ENCODE peak calls at places on chromosomes 7 and 10, in five cellular contexts. C is Panc1, L is heart right ventricle, X is HCT116, D is pancreas. P is an unnamed sample.

GRCh38 chr10:119161680-119162079 is 3.8 kb downstream of the SFXN4 start:
- ATAC-seq in D (no peak), L (no peak), C (no peak), X (no peak), P (no peak)

GRCh38 chr7:152520861-152521302 is 85.1 kb upstream of the KMT2C start:
- ATAC-seq in D (no peak), C (no peak), L (no peak), X (no peak), P (no peak)

GRCh38 chr7:29636009-29636351 is 72.3 kb downstream of the PRR15 start:
- ATAC-seq in D (no peak), C (no peak), X (no peak), L (no peak), P (no peak)

GRCh38 chr10:93357680-93358079 is 124.5 kb downstream of the MYOF start:
- ATAC-seq in X (peak; percentile 75), L (peak; percentile 46), D (no peak), C (peak; percentile 64), P (peak; percentile 78)

GRCh38 chr10:109919224-109919623 is 4.1 kb downstream of the XPNPEP1 start:
- ATAC-seq in D (no peak), C (no peak), L (no peak), X (no peak), P (no peak)

GRCh38 chr7:15507708-15508107 is 54.1 kb downstream of the AGMO start:
- ATAC-seq in C (no peak), D (no peak), X (no peak), L (no peak), P (no peak)

GRCh38 chr7:95330194-95331003 is 6.1 kb upstream of the PON1 start:
- ATAC-seq in X (no peak), L (no peak), C (no peak), D (no peak), P (no peak)

GRCh38 chr10:18486444-18486843 is 164.9 kb downstream of the NSUN6 start:
- ATAC-seq in L (peak; percentile 79), X (no peak), C (no peak), D (no peak), P (no peak)

GRCh38 chr7:674454-675410 is 51.8 kb upstream of the DNAAF5 start:
- ATAC-seq in D (no peak), X (no peak), C (no peak), L (peak; percentile 85), P (no peak)

GRCh38 chr10:31090894-31091607 is 59.4 kb upstream of the ZNF438 start:
- ATAC-seq in L (peak; percentile 35), C (no peak), D (no peak), X (no peak), P (peak; percentile 22)

GRCh38 chr7:135970682-135971365 is 6.3 kb downstream of the MTPN start:
- ATAC-seq in X (no peak), D (no peak), C (no peak), L (no peak), P (no peak)

GRCh38 chr7:414681-415560 is 104.7 kb downstream of the PDGFA start:
- ATAC-seq in C (peak; percentile 33), L (no peak), D (no peak), X (no peak), P (no peak)

GRCh38 chr7:88735920-88736319 is 23.6 kb upstream of the ZNF804B start:
- ATAC-seq in D (no peak), X (no peak), C (no peak), L (no peak), P (no peak)

GRCh38 chr7:92723978-92724377 is 112.4 kb downstream of the CDK6 start:
- ATAC-seq in X (no peak), L (peak; percentile 90), C (no peak), D (no peak), P (no peak)

GRCh38 chr10:21953585-21954057 is 49.9 kb downstream of the DNAJC1 start:
- ATAC-seq in D (peak; percentile 58), L (peak; percentile 72), C (no peak), X (peak; percentile 72), P (peak; percentile 85)

GRCh38 chr10:73234695-73235094 is 12.4 kb downstream of the DNAJC9 start:
- ATAC-seq in X (no peak), D (no peak), L (peak; percentile 69), C (no peak), P (no peak)

GRCh38 chr7:18128846-18129245 is 101.2 kb upstream of the PRPS1L1 start:
- ATAC-seq in C (no peak), L (no peak), X (no peak), D (no peak), P (no peak)

GRCh38 chr10:54843085-54843646 is 42.1 kb upstream of the PCDH15 start:
- ATAC-seq in L (peak; percentile 76), C (no peak), X (no peak), D (no peak), P (no peak)

GRCh38 chr7:129343099-129343700 is 91.0 kb upstream of the STRIP2 start:
- ATAC-seq in C (peak; percentile 80), X (peak; percentile 77), D (peak; percentile 48), L (no peak), P (no peak)

GRCh38 chr7:142488234-142488633 is 230.4 kb upstream of the PRSS58 start:
- ATAC-seq in X (no peak), C (no peak), D (no peak), L (peak; percentile 21), P (no peak)

GRCh38 chr10:86715836-86716235 is 40.6 kb upstream of the BMPR1A start:
- ATAC-seq in X (no peak), D (no peak), L (peak; percentile 7), C (no peak), P (no peak)

GRCh38 chr7:17405786-17406185 is 107.3 kb downstream of the AHR start:
- ATAC-seq in X (no peak), L (peak; percentile 55), D (no peak), C (no peak), P (peak; percentile 70)

P was measured in esophagus mucosa.